ENCODE peak calls at places on chromosomes 2 and 18, in nine cellular contexts. One of them, this sample, is unnamed.

GRCh38 chr2:9279426-9279825 is 72.8 kb downstream of the ASAP2 start:
- DNase-seq in frontal cortex: no peak
- DNase-seq in HT-29: no peak
- DNase-seq in Right ventricle myocardium superior: no peak
- DNase-seq in LHCN-M2: no peak
- DNase-seq in CD4-positive, alpha-beta memory T cell: no peak
- DNase-seq in progenitor cell of endocrine pancreas: no peak
- DNase-seq in hippocampal formation: no peak
- DNase-seq in AG20443: no peak
- DNase-seq in this sample: no peak

GRCh38 chr2:121561617-121562268 is 31.1 kb downstream of the RNU4ATAC start:
- DNase-seq in frontal cortex: no peak
- DNase-seq in HT-29: no peak
- DNase-seq in Right ventricle myocardium superior: no peak
- DNase-seq in LHCN-M2: no peak
- DNase-seq in CD4-positive, alpha-beta memory T cell: no peak
- DNase-seq in progenitor cell of endocrine pancreas: no peak
- DNase-seq in hippocampal formation: no peak
- DNase-seq in AG20443: peak
- DNase-seq in this sample: peak

GRCh38 chr2:64538764-64539433 is 14.8 kb downstream of the AFTPH start:
- DNase-seq in frontal cortex: no peak
- DNase-seq in HT-29: no peak
- DNase-seq in Right ventricle myocardium superior: no peak
- DNase-seq in LHCN-M2: no peak
- DNase-seq in CD4-positive, alpha-beta memory T cell: no peak
- DNase-seq in progenitor cell of endocrine pancreas: no peak
- DNase-seq in hippocampal formation: no peak
- DNase-seq in AG20443: no peak
- DNase-seq in this sample: no peak

GRCh38 chr18:59566507-59566906 is 130.7 kb downstream of the CCBE1 start:
- DNase-seq in frontal cortex: no peak
- DNase-seq in HT-29: no peak
- DNase-seq in Right ventricle myocardium superior: no peak
- DNase-seq in LHCN-M2: peak
- DNase-seq in CD4-positive, alpha-beta memory T cell: no peak
- DNase-seq in progenitor cell of endocrine pancreas: no peak
- DNase-seq in hippocampal formation: no peak
- DNase-seq in AG20443: no peak
- DNase-seq in this sample: no peak

GRCh38 chr2:30339071-30339470 is 107.7 kb downstream of the LBH start:
- DNase-seq in frontal cortex: no peak
- DNase-seq in HT-29: no peak
- DNase-seq in Right ventricle myocardium superior: no peak
- DNase-seq in LHCN-M2: no peak
- DNase-seq in CD4-positive, alpha-beta memory T cell: no peak
- DNase-seq in progenitor cell of endocrine pancreas: no peak
- DNase-seq in hippocampal formation: no peak
- DNase-seq in AG20443: no peak
- DNase-seq in this sample: no peak

GRCh38 chr18:32920796-32921787 is 148.3 kb upstream of the KLHL14 start:
- DNase-seq in frontal cortex: no peak
- DNase-seq in HT-29: peak
- DNase-seq in Right ventricle myocardium superior: no peak
- DNase-seq in LHCN-M2: peak
- DNase-seq in CD4-positive, alpha-beta memory T cell: no peak
- DNase-seq in progenitor cell of endocrine pancreas: no peak
- DNase-seq in hippocampal formation: no peak
- DNase-seq in AG20443: peak
- DNase-seq in this sample: peak

GRCh38 chr18:23438046-23438377 is 15.1 kb upstream of the RIOK3 start:
- DNase-seq in frontal cortex: no peak
- DNase-seq in HT-29: no peak
- DNase-seq in Right ventricle myocardium superior: no peak
- DNase-seq in LHCN-M2: no peak
- DNase-seq in CD4-positive, alpha-beta memory T cell: no peak
- DNase-seq in progenitor cell of endocrine pancreas: no peak
- DNase-seq in hippocampal formation: no peak
- DNase-seq in AG20443: no peak
- DNase-seq in this sample: no peak

GRCh38 chr2:191151315-191151698 is 513 bp upstream of the STAT4 start:
- DNase-seq in frontal cortex: no peak
- DNase-seq in HT-29: no peak
- DNase-seq in Right ventricle myocardium superior: no peak
- DNase-seq in LHCN-M2: no peak
- DNase-seq in CD4-positive, alpha-beta memory T cell: no peak
- DNase-seq in progenitor cell of endocrine pancreas: no peak
- DNase-seq in hippocampal formation: no peak
- DNase-seq in AG20443: no peak
- DNase-seq in this sample: no peak

GRCh38 chr2:45009928-45010705 is 865 bp upstream of the SIX2 start:
- DNase-seq in frontal cortex: peak
- DNase-seq in HT-29: no peak
- DNase-seq in Right ventricle myocardium superior: peak
- DNase-seq in LHCN-M2: peak
- DNase-seq in CD4-positive, alpha-beta memory T cell: no peak
- DNase-seq in progenitor cell of endocrine pancreas: no peak
- DNase-seq in hippocampal formation: no peak
- DNase-seq in AG20443: peak
- DNase-seq in this sample: no peak

GRCh38 chr2:240919161-240919781 is 13.1 kb downstream of the CROCC2 start:
- DNase-seq in frontal cortex: no peak
- DNase-seq in HT-29: no peak
- DNase-seq in Right ventricle myocardium superior: peak
- DNase-seq in LHCN-M2: no peak
- DNase-seq in CD4-positive, alpha-beta memory T cell: no peak
- DNase-seq in progenitor cell of endocrine pancreas: peak
- DNase-seq in hippocampal formation: no peak
- DNase-seq in AG20443: no peak
- DNase-seq in this sample: no peak

GRCh38 chr2:8196311-8196710 is 485.5 kb upstream of the ID2 start:
- DNase-seq in frontal cortex: no peak
- DNase-seq in HT-29: no peak
- DNase-seq in Right ventricle myocardium superior: no peak
- DNase-seq in LHCN-M2: peak
- DNase-seq in CD4-positive, alpha-beta memory T cell: no peak
- DNase-seq in progenitor cell of endocrine pancreas: no peak
- DNase-seq in hippocampal formation: no peak
- DNase-seq in AG20443: no peak
- DNase-seq in this sample: no peak

GRCh38 chr2:197946562-197946961 is 142.2 kb downstream of the PLCL1 start:
- DNase-seq in frontal cortex: no peak
- DNase-seq in HT-29: no peak
- DNase-seq in Right ventricle myocardium superior: no peak
- DNase-seq in LHCN-M2: no peak
- DNase-seq in CD4-positive, alpha-beta memory T cell: no peak
- DNase-seq in progenitor cell of endocrine pancreas: no peak
- DNase-seq in hippocampal formation: no peak
- DNase-seq in AG20443: no peak
- DNase-seq in this sample: no peak

GRCh38 chr2:62964050-62964449 is 86.6 kb upstream of the OTX1 start:
- DNase-seq in frontal cortex: no peak
- DNase-seq in HT-29: no peak
- DNase-seq in Right ventricle myocardium superior: no peak
- DNase-seq in LHCN-M2: no peak
- DNase-seq in CD4-positive, alpha-beta memory T cell: no peak
- DNase-seq in progenitor cell of endocrine pancreas: no peak
- DNase-seq in hippocampal formation: no peak
- DNase-seq in AG20443: no peak
- DNase-seq in this sample: no peak

GRCh38 chr18:11767935-11768334 is 78.9 kb downstream of the GNAL start:
- DNase-seq in frontal cortex: no peak
- DNase-seq in HT-29: no peak
- DNase-seq in Right ventricle myocardium superior: no peak
- DNase-seq in LHCN-M2: peak
- DNase-seq in CD4-positive, alpha-beta memory T cell: no peak
- DNase-seq in progenitor cell of endocrine pancreas: no peak
- DNase-seq in hippocampal formation: no peak
- DNase-seq in AG20443: no peak
- DNase-seq in this sample: no peak

GRCh38 chr18:10015941-10016819 is 102.4 kb downstream of the VAPA start:
- DNase-seq in frontal cortex: no peak
- DNase-seq in HT-29: no peak
- DNase-seq in Right ventricle myocardium superior: no peak
- DNase-seq in LHCN-M2: peak
- DNase-seq in CD4-positive, alpha-beta memory T cell: no peak
- DNase-seq in progenitor cell of endocrine pancreas: no peak
- DNase-seq in hippocampal formation: no peak
- DNase-seq in AG20443: peak
- DNase-seq in this sample: peak

GRCh38 chr2:207530160-207531023 is 630 bp downstream of the CREB1 start:
- DNase-seq in frontal cortex: no peak
- DNase-seq in HT-29: peak
- DNase-seq in Right ventricle myocardium superior: peak
- DNase-seq in LHCN-M2: peak
- DNase-seq in CD4-positive, alpha-beta memory T cell: peak
- DNase-seq in progenitor cell of endocrine pancreas: peak
- DNase-seq in hippocampal formation: peak
- DNase-seq in AG20443: peak
- DNase-seq in this sample: peak

GRCh38 chr2:118249531-118249930 is 161.3 kb downstream of the INSIG2 start:
- DNase-seq in frontal cortex: no peak
- DNase-seq in HT-29: no peak
- DNase-seq in Right ventricle myocardium superior: no peak
- DNase-seq in LHCN-M2: no peak
- DNase-seq in CD4-positive, alpha-beta memory T cell: no peak
- DNase-seq in progenitor cell of endocrine pancreas: no peak
- DNase-seq in hippocampal formation: no peak
- DNase-seq in AG20443: no peak
- DNase-seq in this sample: no peak

GRCh38 chr2:47266939-47267338 is 111.8 kb upstream of the STPG4 start:
- DNase-seq in frontal cortex: no peak
- DNase-seq in HT-29: no peak
- DNase-seq in Right ventricle myocardium superior: no peak
- DNase-seq in LHCN-M2: no peak
- DNase-seq in CD4-positive, alpha-beta memory T cell: no peak
- DNase-seq in progenitor cell of endocrine pancreas: no peak
- DNase-seq in hippocampal formation: no peak
- DNase-seq in AG20443: no peak
- DNase-seq in this sample: no peak

GRCh38 chr2:226079677-226080076 is 680.2 kb downstream of the NYAP2 start:
- DNase-seq in frontal cortex: no peak
- DNase-seq in HT-29: no peak
- DNase-seq in Right ventricle myocardium superior: no peak
- DNase-seq in LHCN-M2: peak
- DNase-seq in CD4-positive, alpha-beta memory T cell: no peak
- DNase-seq in progenitor cell of endocrine pancreas: no peak
- DNase-seq in hippocampal formation: no peak
- DNase-seq in AG20443: peak
- DNase-seq in this sample: no peak

GRCh38 chr2:150778828-150779227 is 291.4 kb upstream of the RND3 start:
- DNase-seq in frontal cortex: no peak
- DNase-seq in HT-29: no peak
- DNase-seq in Right ventricle myocardium superior: no peak
- DNase-seq in LHCN-M2: no peak
- DNase-seq in CD4-positive, alpha-beta memory T cell: no peak
- DNase-seq in progenitor cell of endocrine pancreas: no peak
- DNase-seq in hippocampal formation: no peak
- DNase-seq in AG20443: no peak
- DNase-seq in this sample: no peak

GRCh38 chr2:201786471-201786870 is 5.7 kb upstream of the ALS2 start:
- DNase-seq in frontal cortex: no peak
- DNase-seq in HT-29: no peak
- DNase-seq in Right ventricle myocardium superior: no peak
- DNase-seq in LHCN-M2: no peak
- DNase-seq in CD4-positive, alpha-beta memory T cell: no peak
- DNase-seq in progenitor cell of endocrine pancreas: no peak
- DNase-seq in hippocampal formation: no peak
- DNase-seq in AG20443: peak
- DNase-seq in this sample: no peak

GRCh38 chr2:25073025-25073424 is 31.1 kb downstream of the EFR3B start:
- DNase-seq in frontal cortex: no peak
- DNase-seq in HT-29: no peak
- DNase-seq in Right ventricle myocardium superior: no peak
- DNase-seq in LHCN-M2: no peak
- DNase-seq in CD4-positive, alpha-beta memory T cell: no peak
- DNase-seq in progenitor cell of endocrine pancreas: no peak
- DNase-seq in hippocampal formation: no peak
- DNase-seq in AG20443: no peak
- DNase-seq in this sample: no peak

GRCh38 chr2:30068067-30068466 is 78.7 kb upstream of the YPEL5 start:
- DNase-seq in frontal cortex: no peak
- DNase-seq in HT-29: no peak
- DNase-seq in Right ventricle myocardium superior: no peak
- DNase-seq in LHCN-M2: no peak
- DNase-seq in CD4-positive, alpha-beta memory T cell: no peak
- DNase-seq in progenitor cell of endocrine pancreas: no peak
- DNase-seq in hippocampal formation: no peak
- DNase-seq in AG20443: no peak
- DNase-seq in this sample: no peak

GRCh38 chr18:79687806-79688205 is 8.2 kb downstream of the CTDP1 start:
- DNase-seq in frontal cortex: no peak
- DNase-seq in HT-29: no peak
- DNase-seq in Right ventricle myocardium superior: no peak
- DNase-seq in LHCN-M2: peak
- DNase-seq in CD4-positive, alpha-beta memory T cell: no peak
- DNase-seq in progenitor cell of endocrine pancreas: no peak
- DNase-seq in hippocampal formation: no peak
- DNase-seq in AG20443: no peak
- DNase-seq in this sample: peak

GRCh38 chr2:18119883-18120282 is 241.4 kb downstream of the KCNS3 start:
- DNase-seq in frontal cortex: no peak
- DNase-seq in HT-29: no peak
- DNase-seq in Right ventricle myocardium superior: no peak
- DNase-seq in LHCN-M2: peak
- DNase-seq in CD4-positive, alpha-beta memory T cell: no peak
- DNase-seq in progenitor cell of endocrine pancreas: no peak
- DNase-seq in hippocampal formation: no peak
- DNase-seq in AG20443: peak
- DNase-seq in this sample: no peak

GRCh38 chr2:25184254-25184653 is 15.9 kb upstream of the POMC start:
- DNase-seq in frontal cortex: no peak
- DNase-seq in HT-29: peak
- DNase-seq in Right ventricle myocardium superior: no peak
- DNase-seq in LHCN-M2: no peak
- DNase-seq in CD4-positive, alpha-beta memory T cell: no peak
- DNase-seq in progenitor cell of endocrine pancreas: no peak
- DNase-seq in hippocampal formation: no peak
- DNase-seq in AG20443: no peak
- DNase-seq in this sample: no peak

GRCh38 chr2:23410596-23410995 is 25.6 kb downstream of the KLHL29 start:
- DNase-seq in frontal cortex: no peak
- DNase-seq in HT-29: no peak
- DNase-seq in Right ventricle myocardium superior: no peak
- DNase-seq in LHCN-M2: no peak
- DNase-seq in CD4-positive, alpha-beta memory T cell: no peak
- DNase-seq in progenitor cell of endocrine pancreas: no peak
- DNase-seq in hippocampal formation: no peak
- DNase-seq in AG20443: no peak
- DNase-seq in this sample: no peak